ENCODE peak calls at places on chromosomes 12 and 14, in seven cellular contexts. S, M, P, U, Y, G and R are unnamed samples.

GRCh38 chr12:110760204-110760609 is 17.5 kb upstream of the PPP1CC start:
- DNase-seq in S (no peak), M (no peak), P (no peak), U (no peak), Y (no peak), G (no peak), R (peak; percentile 24)

GRCh38 chr12:108696111-108696995 is 35.0 kb downstream of the CORO1C start:
- DNase-seq in S (peak; percentile 98), M (peak; percentile 23), P (no peak), U (no peak), Y (no peak), G (no peak), R (peak; percentile 96)

GRCh38 chr14:64663174-64663573 is 41.0 kb upstream of the PLEKHG3 start:
- DNase-seq in S (no peak), M (no peak), P (no peak), U (no peak), Y (no peak), G (no peak), R (no peak)

GRCh38 chr12:125340791-125341190 is 275.6 kb downstream of the AACS start:
- DNase-seq in S (peak; percentile 75), M (peak; percentile 76), P (no peak), U (no peak), Y (no peak), G (no peak), R (peak; percentile 46)

GRCh38 chr14:61841145-61841544 is 78.9 kb downstream of the SNAPC1 start:
- DNase-seq in S (peak; percentile 10), M (peak; percentile 16), P (no peak), U (no peak), Y (no peak), G (no peak), R (peak; percentile 50)

GRCh38 chr14:20477211-20477876 is 8.1 kb downstream of the PNP start:
- DNase-seq in S (peak; percentile 39), M (no peak), P (no peak), U (no peak), Y (no peak), G (no peak), R (no peak)

GRCh38 chr12:112308652-112309051 is 73.6 kb downstream of the HECTD4 start:
- DNase-seq in S (no peak), M (no peak), P (no peak), U (no peak), Y (no peak), G (no peak), R (no peak)

GRCh38 chr12:73225371-73225937 is 953.3 kb downstream of the TRHDE start:
- DNase-seq in S (no peak), M (no peak), P (no peak), U (no peak), Y (no peak), G (no peak), R (no peak)

GRCh38 chr12:92331383-92331782 is 185.7 kb upstream of the BTG1 start:
- DNase-seq in S (no peak), M (peak; percentile 8), P (peak; percentile 38), U (no peak), Y (peak; percentile 3), G (no peak), R (no peak)

GRCh38 chr12:89831696-89832095 is 123.1 kb upstream of the ATP2B1 start:
- DNase-seq in S (no peak), M (no peak), P (no peak), U (no peak), Y (no peak), G (no peak), R (no peak)

GRCh38 chr12:3098436-3098835 is 21.3 kb downstream of the TSPAN9 start:
- DNase-seq in S (no peak), M (no peak), P (no peak), U (no peak), Y (no peak), G (no peak), R (no peak)
- TF ChIP-seq EZH2phosphoT487 in S (no peak), M (no peak), P (no peak), U (no peak), Y (no peak), G (no peak), R (no peak)

GRCh38 chr12:52788876-52789636 is 6.9 kb downstream of the KRT3 start:
- DNase-seq in S (no peak), M (no peak), P (no peak), U (no peak), Y (no peak), G (no peak), R (no peak)

GRCh38 chr12:52789637-52790426 is 6.1 kb downstream of the KRT3 start:
- DNase-seq in S (peak; percentile 28), M (no peak), P (no peak), U (no peak), Y (peak; percentile 22), G (no peak), R (no peak)

GRCh38 chr12:52792185-52793029 is 3.5 kb downstream of the KRT3 start:
- DNase-seq in S (no peak), M (no peak), P (no peak), U (no peak), Y (no peak), G (no peak), R (no peak)

GRCh38 chr12:52791271-52792184 is 4.4 kb downstream of the KRT3 start:
- DNase-seq in S (no peak), M (no peak), P (no peak), U (no peak), Y (no peak), G (no peak), R (no peak)

DNA sequence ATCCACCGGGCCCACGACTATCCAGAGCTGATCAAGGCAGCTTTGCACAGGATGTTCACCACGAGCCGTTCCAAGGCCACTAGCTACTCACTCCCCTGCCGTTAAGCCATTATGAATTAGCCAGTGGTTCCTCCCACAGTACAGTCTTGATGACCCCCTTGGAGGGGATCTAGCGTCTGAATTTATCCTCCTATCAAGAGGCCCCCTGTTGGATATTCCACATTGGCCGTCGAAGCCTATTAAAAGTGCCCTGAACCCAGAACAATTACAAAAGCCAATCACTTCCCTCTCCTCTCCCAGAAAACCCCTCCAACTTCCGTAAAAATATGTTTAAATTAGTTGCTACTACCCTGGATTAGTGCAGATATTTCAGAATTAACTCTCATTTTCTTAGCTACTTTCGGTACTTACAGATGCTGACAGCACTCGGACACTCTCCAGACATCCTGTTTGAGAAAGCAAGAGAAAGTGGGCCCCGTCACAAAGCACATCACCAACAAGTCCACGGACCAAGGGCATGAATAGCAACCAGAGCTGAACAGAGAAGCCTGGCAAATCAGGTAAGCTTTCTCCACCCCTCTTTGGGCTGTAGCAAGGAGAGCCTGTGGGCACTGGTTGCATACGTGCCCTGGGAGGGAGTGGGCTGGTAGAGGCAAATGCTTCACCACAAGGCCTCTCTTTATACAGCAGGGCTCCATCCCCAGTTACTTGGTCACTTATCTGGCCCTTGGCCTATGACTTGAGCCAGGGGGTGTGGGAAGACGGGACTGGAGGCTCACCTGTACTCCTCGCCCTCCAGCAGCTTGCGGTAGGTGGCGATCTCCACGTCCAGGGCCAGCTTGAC is 5.3 kb downstream of the KRT3 start:
- DNase-seq in S (no peak), M (no peak), P (no peak), U (no peak), Y (no peak), G (no peak), R (no peak)
- TF ChIP-seq EZH2 in S (no peak), M (no peak), P (no peak), U (no peak), Y (no peak), G (no peak), R (no peak)

GRCh38 chr14:59565112-59565511 is 11.5 kb downstream of the CCDC175 start:
- DNase-seq in S (no peak), M (no peak), P (no peak), U (no peak), Y (no peak), G (no peak), R (peak; percentile 91)

GRCh38 chr14:59570122-59570521 is 6.5 kb downstream of the CCDC175 start:
- DNase-seq in S (no peak), M (peak; percentile 19), P (no peak), U (no peak), Y (no peak), G (no peak), R (peak; percentile 65)

GRCh38 chr14:59566281-59566680 is 10.3 kb downstream of the CCDC175 start:
- DNase-seq in S (no peak), M (no peak), P (peak; percentile 20), U (no peak), Y (no peak), G (no peak), R (no peak)

GRCh38 chr14:59566725-59567124 is 9.9 kb downstream of the CCDC175 start:
- DNase-seq in S (no peak), M (no peak), P (no peak), U (no peak), Y (no peak), G (no peak), R (peak; percentile 90)

GRCh38 chr14:59564356-59564755 is 12.3 kb downstream of the CCDC175 start:
- DNase-seq in S (no peak), M (no peak), P (peak; percentile 29), U (no peak), Y (peak; percentile 13), G (no peak), R (no peak)
- TF ChIP-seq EZH2phosphoT487 in S (no peak), M (no peak), P (no peak), U (no peak), Y (no peak), G (no peak), R (no peak)

GRCh38 chr12:26123482-26123980 is 1.3 kb downstream of the BHLHE41 start:
- DNase-seq in S (no peak), M (no peak), P (no peak), U (no peak), Y (no peak), G (peak; percentile 39), R (peak; percentile 44)
- TF ChIP-seq EZH2 in S (peak; percentile 12), M (peak; percentile 19), P (peak; percentile 81), U (no peak), Y (peak; percentile 86), G (no peak), R (no peak)